ENCODE peak calls at places on chromosomes 7 and 10, in five cellular contexts. X, J, F, W and C are unnamed samples.

GRCh38 chr7:38584443-38585210 is 46.5 kb downstream of the AMPH start:
- DNase-seq in W (no peak), X (peak; percentile 19), F (no peak), J (no peak), C (no peak)

GRCh38 chr10:87505366-87506113 is 847 bp downstream of the MINPP1 start:
- DNase-seq in F (peak; percentile 88), J (peak; percentile 61), W (peak; percentile 62), X (peak; percentile 63), C (no peak)

GRCh38 chr10:420154-421121 is 269.0 kb downstream of the DIP2C start:
- DNase-seq in J (no peak), F (no peak), X (no peak), W (no peak), C (peak; percentile 72)

GRCh38 chr10:97234403-97234802 is 48.6 kb upstream of the SLIT1 start:
- DNase-seq in F (no peak), J (peak; percentile 56), W (no peak), X (no peak), C (no peak)

GRCh38 chr7:48249162-48249561 is 77.9 kb downstream of the ABCA13 start:
- DNase-seq in J (no peak), F (no peak), W (no peak), X (no peak), C (no peak)

GRCh38 chr10:59057350-59057749 is 119.1 kb upstream of the PHYHIPL start:
- DNase-seq in X (no peak), J (no peak), W (no peak), F (no peak), C (no peak)

GRCh38 chr7:37495574-37496184 is 47.0 kb upstream of the ELMO1 start:
- DNase-seq in J (peak; percentile 37), W (no peak), F (no peak), X (no peak), C (no peak)

GRCh38 chr7:158816995-158817394 is 12.3 kb downstream of the ESYT2 start:
- DNase-seq in J (peak; percentile 47), X (no peak), F (no peak), W (no peak), C (no peak)

GRCh38 chr7:145848691-145849090 is 267.9 kb upstream of the CNTNAP2 start:
- DNase-seq in X (no peak), W (no peak), F (no peak), J (no peak), C (no peak)

GRCh38 chr7:38681882-38682281 is 50.7 kb upstream of the AMPH start:
- DNase-seq in W (no peak), F (no peak), J (no peak), X (no peak), C (no peak)

GRCh38 chr7:112173214-112173905 is 32.8 kb downstream of the DOCK4 start:
- DNase-seq in F (no peak), W (no peak), X (no peak), J (no peak), C (no peak)

GRCh38 chr7:101410743-101411476 is 48.2 kb downstream of the COL26A1 start:
- DNase-seq in W (no peak), J (peak; percentile 23), F (peak; percentile 71), X (peak; percentile 41), C (no peak)

GRCh38 chr10:61100882-61101281 is 156.9 kb upstream of the RHOBTB1 start:
- DNase-seq in F (no peak), W (no peak), J (no peak), X (no peak), C (no peak)

GRCh38 chr10:8691498-8692017 is 637.1 kb downstream of the GATA3 start:
- DNase-seq in X (no peak), F (no peak), W (no peak), J (no peak), C (no peak)

GRCh38 chr10:75094465-75094864 is 17.0 kb upstream of the SAMD8 start:
- DNase-seq in X (no peak), F (no peak), J (no peak), W (peak; percentile 58), C (no peak)

GRCh38 chr7:82593780-82594179 is 150.2 kb upstream of the CACNA2D1 start:
- DNase-seq in J (no peak), W (no peak), F (no peak), X (no peak), C (no peak)

GRCh38 chr7:150753826-150754603 is 16.8 kb downstream of the GIMAP5 start:
- DNase-seq in X (no peak), W (no peak), J (peak; percentile 56), F (no peak), C (no peak)

GRCh38 chr7:47815867-47816266 is 132.4 kb downstream of the PKD1L1 start:
- DNase-seq in W (peak; percentile 40), X (no peak), F (no peak), J (no peak), C (no peak)

GRCh38 chr10:26741368-26741767 is 43.9 kb downstream of the PDSS1 start:
- DNase-seq in F (no peak), J (no peak), X (no peak), W (no peak), C (no peak)

GRCh38 chr7:122307228-122307619 is 2.7 kb upstream of the FEZF1 start:
- DNase-seq in F (no peak), X (no peak), W (no peak), J (no peak), C (no peak)
- H3K4me3 ChIP-seq in F (no peak overlapping the region), X (no peak overlapping the region), W (no peak overlapping the region), J (no peak overlapping the region), C (no peak overlapping the region)

GRCh38 chr7:143290293-143290692 is 2.1 kb downstream of the CASP2 start:
- DNase-seq in F (no peak), X (no peak), J (no peak), W (no peak), C (no peak)
- H3K4me3 ChIP-seq in F (no peak overlapping the region), X (no peak overlapping the region), J (peak overlapping the region; percentile 99), W (peak overlapping the region; percentile 6), C (no peak overlapping the region)

DNA sequence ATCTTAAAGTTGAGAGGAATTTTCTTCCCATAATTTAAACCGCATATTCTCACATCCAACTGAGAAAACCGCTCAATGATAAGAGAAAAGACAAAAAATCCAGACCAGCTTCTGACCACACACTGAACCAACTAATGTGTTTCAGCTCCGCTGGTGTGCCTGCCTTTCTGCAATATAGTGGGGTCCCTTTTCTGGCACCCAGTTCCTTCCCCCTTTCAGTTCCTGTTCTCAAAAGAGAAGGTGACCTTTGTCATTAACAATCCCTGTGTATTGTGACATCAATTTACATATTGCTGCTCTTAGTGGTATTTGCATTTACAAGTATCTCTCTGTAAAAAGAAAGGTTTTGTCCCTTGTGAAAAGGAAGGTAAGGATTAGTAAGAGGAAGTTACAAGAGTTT is 1.3 kb downstream of the PPP1R17 start:
- DNase-seq in F (no peak), J (no peak), X (no peak), W (no peak), C (no peak)
- H3K4me3 ChIP-seq in F (no peak overlapping the region), J (no peak overlapping the region), X (no peak overlapping the region), W (no peak overlapping the region), C (no peak overlapping the region)

DNA sequence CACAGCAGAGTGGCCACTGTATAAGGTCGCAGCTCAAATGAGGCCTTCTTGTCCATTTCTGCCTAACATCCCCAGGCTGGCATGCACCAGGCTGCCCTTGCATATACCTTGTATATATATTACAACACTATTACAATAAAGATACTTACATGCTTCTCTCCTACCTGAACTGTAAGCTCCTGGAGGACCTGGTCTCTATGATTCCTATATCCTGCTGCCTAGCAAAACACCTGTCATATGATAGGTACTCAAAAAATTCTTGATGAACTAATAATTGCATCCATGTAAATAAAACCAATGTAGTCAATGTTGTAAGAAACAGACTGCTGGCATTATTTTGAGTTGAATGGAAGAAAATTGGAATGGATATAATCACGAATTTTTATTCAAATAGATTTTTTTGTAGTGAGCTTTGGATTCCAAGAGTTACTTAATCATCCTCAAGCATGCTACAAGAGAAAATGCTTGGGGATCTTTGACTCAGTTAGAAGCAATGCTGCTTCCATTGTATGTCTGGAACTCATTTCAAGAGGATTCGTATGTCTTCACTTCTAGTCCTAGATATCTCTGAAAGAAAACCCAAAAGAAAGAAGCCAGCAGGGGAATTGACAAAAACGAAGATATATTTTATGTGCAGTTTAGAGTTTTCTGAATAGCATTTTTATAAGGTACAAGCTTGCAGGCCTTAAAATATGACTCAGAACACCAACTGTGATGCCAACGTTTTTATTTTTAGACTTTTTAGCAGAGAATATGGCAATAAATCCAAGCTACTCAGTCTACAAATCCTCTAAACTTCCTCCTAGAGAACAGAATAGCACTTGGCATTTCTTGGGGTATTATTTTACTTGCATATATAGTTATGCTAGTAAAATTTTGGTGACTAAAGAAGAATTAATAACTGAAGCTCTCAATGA is 53.1 kb downstream of the OSBPL3 start:
- DNase-seq in F (no peak), X (no peak), J (no peak), W (no peak), C (no peak)
- H3K4me3 ChIP-seq in F (no peak overlapping the region), X (no peak overlapping the region), J (no peak overlapping the region), W (no peak overlapping the region), C (no peak overlapping the region)

GRCh38 chr7:1849351-1849951 is 179.4 kb downstream of the ELFN1 start:
- DNase-seq in F (peak; percentile 44), X (peak; percentile 7), J (no peak), W (peak; percentile 55), C (no peak)
- H3K4me3 ChIP-seq in F (no peak overlapping the region), X (no peak overlapping the region), J (no peak overlapping the region), W (no peak overlapping the region), C (no peak overlapping the region)

GRCh38 chr7:148967032-148967372 is 61.3 kb downstream of the PDIA4 start:
- DNase-seq in W (no peak), F (no peak), J (no peak), X (no peak), C (no peak)
- H3K4me3 ChIP-seq in W (peak overlapping the region; percentile 40), F (no peak overlapping the region), J (no peak overlapping the region), X (no peak overlapping the region), C (peak overlapping the region; percentile 30)